ENCODE peak calls at places on chromosomes 13 and 19, in ten cellular contexts. A, K, V, C, D, P, U, E, F and O are unnamed samples.

GRCh38 chr19:41939861-41940442 is 11.7 kb upstream of the ERFL start:
- DNase-seq in F (peak; percentile 69), C (no peak), V (no peak), E (peak; percentile 48), A (no peak), U (no peak), P (no peak), K (peak; percentile 43), D (no peak), O (no peak)

GRCh38 chr19:11496391-11497163 is 9.1 kb downstream of the ZNF653 start:
- DNase-seq in D (peak; percentile 88), P (no peak), V (peak; percentile 64), A (peak; percentile 70), E (peak; percentile 91), K (peak; percentile 76), F (peak; percentile 69), C (peak; percentile 69), U (peak; percentile 85), O (no peak)

GRCh38 chr13:108915095-108915633 is 285.8 kb downstream of the MYO16 start:
- DNase-seq in V (no peak), K (no peak), E (peak; percentile 68), D (peak; percentile 67), P (no peak), A (no peak), U (no peak), F (no peak), C (peak; percentile 10), O (no peak)

GRCh38 chr19:3712663-3713531 is 4.7 kb downstream of the TJP3 start:
- DNase-seq in K (peak; percentile 80), F (no peak), D (no peak), P (no peak), U (no peak), E (no peak), C (peak; percentile 92), A (no peak), V (no peak), O (no peak)

GRCh38 chr19:11578342-11579142 is 1.1 kb upstream of the ACP5 start:
- DNase-seq in K (peak; percentile 67), C (peak; percentile 42), V (peak; percentile 42), A (no peak), P (no peak), D (peak; percentile 33), E (no peak), F (peak; percentile 56), U (peak; percentile 80), O (no peak)

GRCh38 chr19:51469162-51469561 is 9.2 kb upstream of the CEACAM18 start:
- DNase-seq in P (no peak), A (no peak), K (peak; percentile 15), V (no peak), C (no peak), U (no peak), D (no peak), E (no peak), F (no peak), O (no peak)

GRCh38 chr19:4297901-4298771 is 4.1 kb downstream of the TMIGD2 start:
- DNase-seq in P (no peak), A (no peak), V (no peak), F (peak; percentile 63), E (no peak), U (no peak), K (no peak), D (no peak), C (peak; percentile 22), O (no peak)

GRCh38 chr19:42111811-42112210 is 20.4 kb downstream of the POU2F2 start:
- DNase-seq in U (no peak), E (peak; percentile 64), F (no peak), A (no peak), K (no peak), D (no peak), V (no peak), C (no peak), P (no peak), O (no peak)

GRCh38 chr19:2229103-2230028 is 6.8 kb downstream of the PLEKHJ1 start:
- DNase-seq in E (no peak), F (no peak), A (no peak), C (no peak), D (no peak), U (no peak), K (peak; percentile 51), P (no peak), V (no peak), O (no peak)

GRCh38 chr19:5801796-5802616 is 2.9 kb upstream of the NRTN start:
- DNase-seq in U (no peak), E (peak; percentile 62), K (no peak), V (no peak), F (no peak), A (no peak), D (peak; percentile 37), P (no peak), C (no peak), O (no peak)

GRCh38 chr19:32287811-32288227 is 57.6 kb upstream of the ZNF507 start:
- DNase-seq in E (peak; percentile 76), P (peak; percentile 78), D (peak; percentile 91), U (peak; percentile 72), A (peak; percentile 62), C (peak; percentile 68), F (no peak), V (peak; percentile 72), K (peak; percentile 52), O (no peak)

GRCh38 chr19:10660346-10660745 is 6.2 kb downstream of the ILF3 start:
- DNase-seq in C (no peak), K (no peak), A (no peak), F (no peak), D (no peak), E (no peak), V (no peak), U (no peak), P (no peak), O (no peak)

GRCh38 chr19:45351401-45351952 is 10.9 kb downstream of the KLC3 start:
- DNase-seq in D (no peak), C (no peak), E (no peak), V (no peak), F (no peak), P (no peak), K (no peak), A (no peak), U (no peak), O (peak; percentile 65)

GRCh38 chr19:41934849-41935374 is 6.7 kb upstream of the ERFL start:
- DNase-seq in P (no peak), D (peak; percentile 69), U (no peak), F (peak; percentile 85), C (peak; percentile 69), V (peak; percentile 56), A (peak; percentile 48), K (peak; percentile 77), E (peak; percentile 60), O (no peak)

GRCh38 chr13:97548736-97549135 is 114.8 kb downstream of the RAP2A start:
- DNase-seq in P (no peak), F (no peak), E (no peak), V (no peak), C (no peak), A (no peak), K (no peak), U (no peak), D (no peak), O (no peak)

GRCh38 chr13:97555034-97555433 is 121.1 kb downstream of the RAP2A start:
- DNase-seq in D (no peak), A (no peak), U (no peak), E (no peak), K (no peak), P (no peak), F (no peak), V (no peak), C (no peak), O (no peak)

GRCh38 chr13:97544041-97544765 is 110.2 kb downstream of the RAP2A start:
- DNase-seq in D (peak; percentile 43), F (no peak), C (no peak), K (no peak), P (no peak), A (no peak), E (no peak), V (no peak), U (no peak), O (no peak)

GRCh38 chr13:97548138-97548537 is 114.2 kb downstream of the RAP2A start:
- DNase-seq in P (no peak), V (no peak), A (no peak), K (no peak), E (no peak), D (no peak), F (no peak), U (no peak), C (no peak), O (no peak)

GRCh38 chr13:97549201-97549600 is 115.2 kb downstream of the RAP2A start:
- DNase-seq in E (no peak), A (no peak), U (no peak), C (no peak), K (no peak), F (no peak), P (no peak), V (no peak), D (no peak), O (no peak)
- H3K4me1 ChIP-seq in E (no peaks in the 10 kb centered on the region), A (no peaks in the 10 kb centered on the region), U (no peaks in the 10 kb centered on the region), C (no peaks in the 10 kb centered on the region), K (no peaks in the 10 kb centered on the region), F (no peaks in the 10 kb centered on the region), P (no peaks in the 10 kb centered on the region), V (no peaks in the 10 kb centered on the region), D (peaks cover 6% of the 10 kb centered on the region), O (no peaks in the 10 kb centered on the region)

GRCh38 chr13:113850722-113851479 is 13.0 kb downstream of the GAS6 start:
- DNase-seq in P (no peak), K (no peak), V (no peak), F (no peak), E (no peak), C (no peak), U (no peak), A (no peak), D (no peak), O (no peak)
- H3K4me1 ChIP-seq in P (no peaks in the 10 kb centered on the region), K (peaks cover 52% of the 10 kb centered on the region), V (peaks cover 97% of the 10 kb centered on the region), F (peaks cover 29% of the 10 kb centered on the region), E (peaks cover 26% of the 10 kb centered on the region), C (peaks cover 16% of the 10 kb centered on the region), U (peaks cover 45% of the 10 kb centered on the region), A (peaks cover 21% of the 10 kb centered on the region), D (no peaks in the 10 kb centered on the region), O (peaks cover 38% of the 10 kb centered on the region)

DNA sequence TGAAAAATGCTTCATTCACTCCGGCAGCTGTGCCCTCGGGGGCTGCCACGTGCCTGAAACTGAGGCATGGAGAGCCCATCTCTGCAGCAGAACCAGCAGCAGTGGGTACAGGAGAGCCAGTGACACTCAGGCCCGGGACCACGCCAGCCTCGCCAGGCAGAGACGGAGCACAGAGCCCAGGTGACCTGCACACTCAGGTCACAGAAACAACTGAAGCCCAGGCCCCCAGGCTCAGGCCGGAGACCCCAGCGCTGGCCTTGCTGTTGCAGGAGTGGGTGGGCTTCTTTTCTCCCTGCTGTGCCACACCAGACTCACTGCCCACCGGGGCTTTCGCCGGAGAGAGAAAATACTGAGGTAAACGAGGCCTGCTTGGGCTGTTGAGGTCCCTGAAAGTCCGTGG is 117.3 kb downstream of the SOX1 start:
- DNase-seq in E (no peak), A (no peak), F (no peak), K (no peak), V (no peak), C (no peak), P (no peak), U (peak; percentile 38), D (no peak), O (no peak)
- H3K4me1 ChIP-seq in E (no peaks in the 10 kb centered on the region), A (no peaks in the 10 kb centered on the region), F (no peaks in the 10 kb centered on the region), K (no peaks in the 10 kb centered on the region), V (no peaks in the 10 kb centered on the region), C (no peaks in the 10 kb centered on the region), P (no peaks in the 10 kb centered on the region), U (no peaks in the 10 kb centered on the region), D (no peaks in the 10 kb centered on the region), O (no peaks in the 10 kb centered on the region)

DNA sequence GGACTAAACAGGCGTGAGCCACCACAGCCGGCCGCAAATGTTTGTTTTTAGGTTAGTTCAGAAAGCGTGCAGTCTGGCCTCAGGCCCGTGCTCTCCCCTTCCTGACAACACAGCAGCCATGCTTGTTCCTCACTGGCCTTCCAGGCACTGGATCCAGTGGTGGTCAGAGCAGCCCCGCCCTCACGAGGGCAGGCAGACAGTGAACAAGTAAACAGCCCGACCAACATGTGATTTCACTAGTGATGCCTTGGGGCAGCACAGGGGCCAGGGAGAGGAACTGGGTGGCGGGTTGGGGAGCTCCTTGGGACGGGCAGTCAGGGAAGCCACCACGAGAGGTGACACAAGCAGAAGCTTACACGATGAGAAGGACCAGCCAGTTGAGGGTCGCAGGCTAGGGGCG is 40.8 kb downstream of the CAPN12 start:
- DNase-seq in U (no peak), D (no peak), P (no peak), C (no peak), V (no peak), F (no peak), E (no peak), K (no peak), A (no peak), O (no peak)
- H3K4me1 ChIP-seq in U (peaks cover 93% of the 10 kb centered on the region), D (peaks cover 4% of the 10 kb centered on the region), P (no peaks in the 10 kb centered on the region), C (peaks cover 7% of the 10 kb centered on the region), V (peaks cover 97% of the 10 kb centered on the region), F (no peaks in the 10 kb centered on the region), E (no peaks in the 10 kb centered on the region), K (peaks cover 91% of the 10 kb centered on the region), A (peaks cover 7% of the 10 kb centered on the region), O (peaks cover 9% of the 10 kb centered on the region)